ENCODE peak calls at places on chromosomes 2 and 18, in nine cellular contexts. One of them, this sample, is unnamed.

GRCh38 chr2:129103922-129104878 is 785.5 kb upstream of the HS6ST1 start:
- DNase-seq in HL-60: no peak
- DNase-seq in PC-3: no peak
- DNase-seq in WERI-Rb-1: peak
- DNase-seq in neural progenitor cell: peak
- DNase-seq in HCT116: no peak
- DNase-seq in fibroblast of mammary gland: no peak
- DNase-seq in thoracic aorta: no peak
- DNase-seq in colonic mucosa: no peak
- DNase-seq in this sample: no peak

GRCh38 chr2:238846503-238847431 is 1.1 kb upstream of the TWIST2 start:
- DNase-seq in thoracic aorta: no peak
- DNase-seq in HCT116: no peak
- DNase-seq in PC-3: no peak
- DNase-seq in colonic mucosa: no peak
- DNase-seq in HL-60: no peak
- DNase-seq in neural progenitor cell: peak
- DNase-seq in WERI-Rb-1: no peak
- DNase-seq in fibroblast of mammary gland: no peak
- DNase-seq in this sample: no peak

GRCh38 chr2:61157371-61158003 is 4.5 kb upstream of the C2orf74 start:
- DNase-seq in HCT116: no peak
- DNase-seq in colonic mucosa: no peak
- DNase-seq in PC-3: no peak
- DNase-seq in HL-60: no peak
- DNase-seq in fibroblast of mammary gland: no peak
- DNase-seq in neural progenitor cell: no peak
- DNase-seq in thoracic aorta: no peak
- DNase-seq in WERI-Rb-1: peak
- DNase-seq in this sample: no peak

GRCh38 chr2:47049502-47049901 is 105.6 kb downstream of the STPG4 start:
- DNase-seq in fibroblast of mammary gland: no peak
- DNase-seq in colonic mucosa: no peak
- DNase-seq in PC-3: no peak
- DNase-seq in HL-60: no peak
- DNase-seq in thoracic aorta: no peak
- DNase-seq in neural progenitor cell: no peak
- DNase-seq in HCT116: no peak
- DNase-seq in WERI-Rb-1: no peak
- DNase-seq in this sample: no peak

GRCh38 chr18:68725341-68725740 is 10.4 kb upstream of the TMX3 start:
- DNase-seq in colonic mucosa: no peak
- DNase-seq in HCT116: no peak
- DNase-seq in neural progenitor cell: no peak
- DNase-seq in PC-3: no peak
- DNase-seq in fibroblast of mammary gland: no peak
- DNase-seq in thoracic aorta: no peak
- DNase-seq in HL-60: no peak
- DNase-seq in WERI-Rb-1: no peak
- DNase-seq in this sample: no peak

GRCh38 chr2:171522057-171522803 is at the start of gene CYBRD1:
- DNase-seq in PC-3: no peak
- DNase-seq in HL-60: peak
- DNase-seq in WERI-Rb-1: peak
- DNase-seq in HCT116: no peak
- DNase-seq in thoracic aorta: peak
- DNase-seq in colonic mucosa: peak
- DNase-seq in fibroblast of mammary gland: peak
- DNase-seq in neural progenitor cell: peak
- DNase-seq in this sample: no peak

GRCh38 chr2:140257692-140258300 is 1477.6 kb upstream of the NXPH2 start:
- DNase-seq in HCT116: no peak
- DNase-seq in HL-60: peak
- DNase-seq in fibroblast of mammary gland: peak
- DNase-seq in colonic mucosa: no peak
- DNase-seq in WERI-Rb-1: no peak
- DNase-seq in neural progenitor cell: no peak
- DNase-seq in thoracic aorta: no peak
- DNase-seq in PC-3: no peak
- DNase-seq in this sample: no peak

GRCh38 chr2:161556440-161556839 is 67.8 kb upstream of the SLC4A10 start:
- DNase-seq in WERI-Rb-1: no peak
- DNase-seq in HCT116: no peak
- DNase-seq in thoracic aorta: no peak
- DNase-seq in neural progenitor cell: no peak
- DNase-seq in PC-3: peak
- DNase-seq in HL-60: no peak
- DNase-seq in colonic mucosa: no peak
- DNase-seq in fibroblast of mammary gland: peak
- DNase-seq in this sample: no peak

GRCh38 chr2:133146893-133147292 is 421.4 kb downstream of the NCKAP5 start:
- DNase-seq in HL-60: no peak
- DNase-seq in HCT116: no peak
- DNase-seq in colonic mucosa: no peak
- DNase-seq in neural progenitor cell: no peak
- DNase-seq in thoracic aorta: no peak
- DNase-seq in PC-3: peak
- DNase-seq in WERI-Rb-1: no peak
- DNase-seq in fibroblast of mammary gland: no peak
- DNase-seq in this sample: no peak

GRCh38 chr2:151669585-151670081 is 64.6 kb downstream of the NEB start:
- DNase-seq in HCT116: no peak
- DNase-seq in thoracic aorta: no peak
- DNase-seq in colonic mucosa: no peak
- DNase-seq in HL-60: no peak
- DNase-seq in neural progenitor cell: peak
- DNase-seq in PC-3: no peak
- DNase-seq in WERI-Rb-1: no peak
- DNase-seq in fibroblast of mammary gland: no peak
- DNase-seq in this sample: no peak

GRCh38 chr2:88481937-88482336 is 29.4 kb upstream of the FOXI3 start:
- DNase-seq in neural progenitor cell: no peak
- DNase-seq in WERI-Rb-1: no peak
- DNase-seq in HCT116: no peak
- DNase-seq in colonic mucosa: no peak
- DNase-seq in HL-60: no peak
- DNase-seq in thoracic aorta: no peak
- DNase-seq in fibroblast of mammary gland: peak
- DNase-seq in PC-3: peak
- DNase-seq in this sample: peak

GRCh38 chr2:222038086-222038802 is 260.6 kb downstream of the PAX3 start:
- DNase-seq in HCT116: no peak
- DNase-seq in PC-3: peak
- DNase-seq in neural progenitor cell: no peak
- DNase-seq in thoracic aorta: no peak
- DNase-seq in fibroblast of mammary gland: peak
- DNase-seq in WERI-Rb-1: no peak
- DNase-seq in colonic mucosa: no peak
- DNase-seq in HL-60: no peak
- DNase-seq in this sample: no peak

GRCh38 chr2:173708757-173709156 is 256.4 kb downstream of the SP3 start:
- DNase-seq in neural progenitor cell: no peak
- DNase-seq in fibroblast of mammary gland: no peak
- DNase-seq in colonic mucosa: peak
- DNase-seq in WERI-Rb-1: no peak
- DNase-seq in HCT116: no peak
- DNase-seq in thoracic aorta: no peak
- DNase-seq in HL-60: no peak
- DNase-seq in PC-3: no peak
- DNase-seq in this sample: no peak

GRCh38 chr2:216974321-216975302 is 114.7 kb upstream of the TNP1 start:
- DNase-seq in neural progenitor cell: no peak
- DNase-seq in colonic mucosa: peak
- DNase-seq in PC-3: no peak
- DNase-seq in fibroblast of mammary gland: no peak
- DNase-seq in HCT116: no peak
- DNase-seq in thoracic aorta: no peak
- DNase-seq in HL-60: no peak
- DNase-seq in WERI-Rb-1: no peak
- DNase-seq in this sample: no peak

GRCh38 chr2:192151848-192152247 is 42.9 kb downstream of the TMEFF2 start:
- DNase-seq in HL-60: no peak
- DNase-seq in HCT116: no peak
- DNase-seq in colonic mucosa: no peak
- DNase-seq in PC-3: no peak
- DNase-seq in WERI-Rb-1: no peak
- DNase-seq in thoracic aorta: no peak
- DNase-seq in fibroblast of mammary gland: peak
- DNase-seq in neural progenitor cell: no peak
- DNase-seq in this sample: no peak

GRCh38 chr2:236117861-236118269 is 50.3 kb downstream of the GBX2 start:
- DNase-seq in WERI-Rb-1: peak
- DNase-seq in HL-60: no peak
- DNase-seq in PC-3: no peak
- DNase-seq in colonic mucosa: no peak
- DNase-seq in thoracic aorta: no peak
- DNase-seq in neural progenitor cell: peak
- DNase-seq in HCT116: no peak
- DNase-seq in fibroblast of mammary gland: no peak
- DNase-seq in this sample: no peak

GRCh38 chr2:176174850-176175728 is 13.4 kb upstream of the HOXD1 start:
- DNase-seq in PC-3: no peak
- DNase-seq in HL-60: no peak
- DNase-seq in HCT116: no peak
- DNase-seq in neural progenitor cell: peak
- DNase-seq in colonic mucosa: peak
- DNase-seq in fibroblast of mammary gland: no peak
- DNase-seq in thoracic aorta: no peak
- DNase-seq in WERI-Rb-1: no peak
- DNase-seq in this sample: no peak

GRCh38 chr2:131641414-131642206 is 113.9 kb downstream of the CCDC74A start:
- DNase-seq in HCT116: no peak
- DNase-seq in PC-3: no peak
- DNase-seq in neural progenitor cell: no peak
- DNase-seq in WERI-Rb-1: no peak
- DNase-seq in thoracic aorta: no peak
- DNase-seq in HL-60: peak
- DNase-seq in fibroblast of mammary gland: peak
- DNase-seq in colonic mucosa: no peak
- DNase-seq in this sample: no peak

GRCh38 chr2:131645177-131645765 is 117.6 kb downstream of the CCDC74A start:
- DNase-seq in thoracic aorta: no peak
- DNase-seq in colonic mucosa: no peak
- DNase-seq in fibroblast of mammary gland: no peak
- DNase-seq in PC-3: no peak
- DNase-seq in WERI-Rb-1: no peak
- DNase-seq in HCT116: no peak
- DNase-seq in HL-60: no peak
- DNase-seq in neural progenitor cell: no peak
- DNase-seq in this sample: no peak

GRCh38 chr2:131646669-131647297 is 119.1 kb downstream of the CCDC74A start:
- DNase-seq in HCT116: no peak
- DNase-seq in WERI-Rb-1: no peak
- DNase-seq in neural progenitor cell: no peak
- DNase-seq in HL-60: no peak
- DNase-seq in PC-3: no peak
- DNase-seq in thoracic aorta: no peak
- DNase-seq in colonic mucosa: no peak
- DNase-seq in fibroblast of mammary gland: no peak
- DNase-seq in this sample: no peak
- H3K4me3 ChIP-seq in HCT116: no peak
- H3K4me3 ChIP-seq in WERI-Rb-1: no peak
- H3K4me3 ChIP-seq in neural progenitor cell: no peak
- H3K4me3 ChIP-seq in HL-60: no peak
- H3K4me3 ChIP-seq in PC-3: no peak
- H3K4me3 ChIP-seq in thoracic aorta: peak
- H3K4me3 ChIP-seq in colonic mucosa: no peak
- H3K4me3 ChIP-seq in fibroblast of mammary gland: peak
- H3K4me3 ChIP-seq in this sample: peak

GRCh38 chr2:73156539-73157124 is 43.9 kb upstream of the RAB11FIP5 start:
- DNase-seq in HL-60: no peak
- DNase-seq in HCT116: peak
- DNase-seq in thoracic aorta: no peak
- DNase-seq in PC-3: peak
- DNase-seq in fibroblast of mammary gland: peak
- DNase-seq in colonic mucosa: peak
- DNase-seq in WERI-Rb-1: peak
- DNase-seq in neural progenitor cell: peak
- DNase-seq in this sample: no peak
- TF ChIP-seq CTCF in HL-60: peak
- TF ChIP-seq CTCF in HCT116: peak
- TF ChIP-seq CTCF in thoracic aorta: peak
- TF ChIP-seq CTCF in PC-3: peak
- TF ChIP-seq CTCF in fibroblast of mammary gland: peak
- TF ChIP-seq CTCF in colonic mucosa: peak
- TF ChIP-seq CTCF in WERI-Rb-1: peak
- TF ChIP-seq CTCF in neural progenitor cell: peak
- TF ChIP-seq CTCF in this sample: peak

GRCh38 chr2:8546319-8547283 is 135.3 kb upstream of the ID2 start:
- DNase-seq in PC-3: no peak
- DNase-seq in neural progenitor cell: no peak
- DNase-seq in WERI-Rb-1: no peak
- DNase-seq in fibroblast of mammary gland: no peak
- DNase-seq in thoracic aorta: no peak
- DNase-seq in HL-60: peak
- DNase-seq in HCT116: no peak
- DNase-seq in colonic mucosa: peak
- DNase-seq in this sample: no peak
- H3K4me3 ChIP-seq in PC-3: no peak
- H3K4me3 ChIP-seq in neural progenitor cell: no peak
- H3K4me3 ChIP-seq in WERI-Rb-1: no peak
- H3K4me3 ChIP-seq in fibroblast of mammary gland: no peak
- H3K4me3 ChIP-seq in thoracic aorta: no peak
- H3K4me3 ChIP-seq in HL-60: no peak
- H3K4me3 ChIP-seq in HCT116: no peak
- H3K4me3 ChIP-seq in colonic mucosa: no peak
- H3K4me3 ChIP-seq in this sample: no peak

GRCh38 chr2:69714024-69714423 is 27.9 kb upstream of the ANXA4 start:
- DNase-seq in fibroblast of mammary gland: no peak
- DNase-seq in colonic mucosa: no peak
- DNase-seq in HL-60: no peak
- DNase-seq in neural progenitor cell: no peak
- DNase-seq in thoracic aorta: no peak
- DNase-seq in PC-3: no peak
- DNase-seq in WERI-Rb-1: no peak
- DNase-seq in HCT116: no peak
- DNase-seq in this sample: no peak

GRCh38 chr2:69717902-69718301 is 24.0 kb upstream of the ANXA4 start:
- DNase-seq in WERI-Rb-1: no peak
- DNase-seq in thoracic aorta: no peak
- DNase-seq in colonic mucosa: no peak
- DNase-seq in fibroblast of mammary gland: peak
- DNase-seq in HCT116: no peak
- DNase-seq in PC-3: no peak
- DNase-seq in neural progenitor cell: no peak
- DNase-seq in HL-60: no peak
- DNase-seq in this sample: no peak

GRCh38 chr2:69718338-69718965 is 23.5 kb upstream of the ANXA4 start:
- DNase-seq in thoracic aorta: no peak
- DNase-seq in PC-3: no peak
- DNase-seq in colonic mucosa: no peak
- DNase-seq in neural progenitor cell: no peak
- DNase-seq in fibroblast of mammary gland: no peak
- DNase-seq in WERI-Rb-1: no peak
- DNase-seq in HCT116: no peak
- DNase-seq in HL-60: no peak
- DNase-seq in this sample: no peak

GRCh38 chr2:69715964-69716363 is 26.0 kb upstream of the ANXA4 start:
- DNase-seq in thoracic aorta: no peak
- DNase-seq in colonic mucosa: no peak
- DNase-seq in HCT116: no peak
- DNase-seq in fibroblast of mammary gland: peak
- DNase-seq in neural progenitor cell: no peak
- DNase-seq in WERI-Rb-1: no peak
- DNase-seq in PC-3: no peak
- DNase-seq in HL-60: no peak
- DNase-seq in this sample: no peak

GRCh38 chr2:69716555-69717120 is 25.3 kb upstream of the ANXA4 start:
- DNase-seq in HCT116: no peak
- DNase-seq in neural progenitor cell: no peak
- DNase-seq in PC-3: peak
- DNase-seq in WERI-Rb-1: peak
- DNase-seq in HL-60: no peak
- DNase-seq in fibroblast of mammary gland: peak
- DNase-seq in thoracic aorta: no peak
- DNase-seq in colonic mucosa: no peak
- DNase-seq in this sample: no peak
- TF ChIP-seq CTCF in HCT116: no peak
- TF ChIP-seq CTCF in neural progenitor cell: no peak
- TF ChIP-seq CTCF in PC-3: peak
- TF ChIP-seq CTCF in WERI-Rb-1: no peak
- TF ChIP-seq CTCF in HL-60: no peak
- TF ChIP-seq CTCF in fibroblast of mammary gland: peak
- TF ChIP-seq CTCF in thoracic aorta: no peak
- TF ChIP-seq CTCF in colonic mucosa: no peak
- TF ChIP-seq CTCF in this sample: no peak